ENCODE peak calls at places on chromosomes 11 and 22, in four cellular contexts. One of them, this sample, is unnamed.

GRCh38 chr22:20437253-20438065 is at the start of gene SCARF2:
- DNase-seq in AG09309: no peak
- DNase-seq in testis: no peak
- DNase-seq in GM23338: peak
- DNase-seq in this sample: no peak

GRCh38 chr11:1202154-1202775 is 20.6 kb upstream of the MUC5B start:
- DNase-seq in testis: no peak
- DNase-seq in GM23338: no peak
- DNase-seq in AG09309: no peak
- DNase-seq in this sample: no peak

GRCh38 chr11:78290293-78291176 is 101.8 kb downstream of the USP35 start:
- DNase-seq in testis: no peak
- DNase-seq in AG09309: peak
- DNase-seq in GM23338: no peak
- DNase-seq in this sample: no peak

GRCh38 chr22:49803134-49803533 is 24.5 kb downstream of the BRD1 start:
- DNase-seq in GM23338: no peak
- DNase-seq in testis: no peak
- DNase-seq in AG09309: no peak
- DNase-seq in this sample: no peak

GRCh38 chr11:9285850-9286587 is 20.9 kb upstream of the DENND5A start:
- DNase-seq in GM23338: no peak
- DNase-seq in testis: no peak
- DNase-seq in AG09309: no peak
- DNase-seq in this sample: no peak

GRCh38 chr22:36986242-36986821 is 32.9 kb downstream of the TST start:
- DNase-seq in testis: peak
- DNase-seq in AG09309: no peak
- DNase-seq in GM23338: peak
- DNase-seq in this sample: no peak

GRCh38 chr11:34358258-34358665 is 452 bp upstream of the ABTB2 start:
- DNase-seq in testis: peak
- DNase-seq in AG09309: no peak
- DNase-seq in GM23338: peak
- DNase-seq in this sample: no peak

GRCh38 chr11:71447791-71448256 is 369 bp downstream of the DHCR7 start:
- DNase-seq in GM23338: peak
- DNase-seq in testis: no peak
- DNase-seq in AG09309: no peak
- DNase-seq in this sample: no peak

GRCh38 chr22:24417901-24418641 is 9.3 kb upstream of the ADORA2A start:
- DNase-seq in GM23338: no peak
- DNase-seq in testis: no peak
- DNase-seq in AG09309: no peak
- DNase-seq in this sample: no peak

GRCh38 chr22:21106000-21106399 is 60.3 kb downstream of the LRRC74B start:
- DNase-seq in AG09309: no peak
- DNase-seq in testis: no peak
- DNase-seq in GM23338: no peak
- DNase-seq in this sample: no peak

GRCh38 chr11:41053894-41054293 is 405.6 kb downstream of the LRRC4C start:
- DNase-seq in AG09309: no peak
- DNase-seq in testis: no peak
- DNase-seq in GM23338: no peak
- DNase-seq in this sample: no peak

GRCh38 chr11:63763506-63764200 is 4.9 kb downstream of the ZFTA start:
- DNase-seq in AG09309: no peak
- DNase-seq in GM23338: peak
- DNase-seq in testis: no peak
- DNase-seq in this sample: no peak

GRCh38 chr11:60875856-60876485 is 8.6 kb downstream of the ZP1 start:
- DNase-seq in GM23338: no peak
- DNase-seq in AG09309: no peak
- DNase-seq in testis: no peak
- DNase-seq in this sample: no peak

GRCh38 chr22:47633111-47633510 is 870.7 kb downstream of the TBC1D22A start:
- DNase-seq in testis: no peak
- DNase-seq in AG09309: no peak
- DNase-seq in GM23338: no peak
- DNase-seq in this sample: no peak

GRCh38 chr22:31103111-31103510 is 4.3 kb downstream of the SELENOM start:
- DNase-seq in AG09309: no peak
- DNase-seq in GM23338: no peak
- DNase-seq in testis: no peak
- DNase-seq in this sample: no peak

GRCh38 chr22:31105282-31105929 is 2.0 kb downstream of the SELENOM start:
- DNase-seq in GM23338: no peak
- DNase-seq in testis: no peak
- DNase-seq in AG09309: no peak
- DNase-seq in this sample: no peak

GRCh38 chr22:31103899-31104694 is 3.3 kb downstream of the SELENOM start:
- DNase-seq in GM23338: no peak
- DNase-seq in AG09309: no peak
- DNase-seq in testis: peak
- DNase-seq in this sample: no peak

GRCh38 chr22:31106001-31106571 is 1.3 kb downstream of the SELENOM start:
- DNase-seq in testis: no peak
- DNase-seq in AG09309: no peak
- DNase-seq in GM23338: no peak
- DNase-seq in this sample: no peak

GRCh38 chr22:31104869-31105268 is 2.5 kb downstream of the SELENOM start:
- DNase-seq in AG09309: no peak
- DNase-seq in testis: peak
- DNase-seq in GM23338: peak
- DNase-seq in this sample: no peak
- TF ChIP-seq CTCF in AG09309: peak
- TF ChIP-seq CTCF in testis: peak
- TF ChIP-seq CTCF in GM23338: peak
- TF ChIP-seq CTCF in this sample: peak

GRCh38 chr11:112227471-112227870 is 1.2 kb downstream of the PTS start:
- DNase-seq in testis: no peak
- DNase-seq in GM23338: no peak
- DNase-seq in AG09309: no peak
- DNase-seq in this sample: no peak
- H3K4me3 ChIP-seq in testis: peak
- H3K4me3 ChIP-seq in GM23338: peak
- H3K4me3 ChIP-seq in AG09309: peak
- H3K4me3 ChIP-seq in this sample: peak

DNA sequence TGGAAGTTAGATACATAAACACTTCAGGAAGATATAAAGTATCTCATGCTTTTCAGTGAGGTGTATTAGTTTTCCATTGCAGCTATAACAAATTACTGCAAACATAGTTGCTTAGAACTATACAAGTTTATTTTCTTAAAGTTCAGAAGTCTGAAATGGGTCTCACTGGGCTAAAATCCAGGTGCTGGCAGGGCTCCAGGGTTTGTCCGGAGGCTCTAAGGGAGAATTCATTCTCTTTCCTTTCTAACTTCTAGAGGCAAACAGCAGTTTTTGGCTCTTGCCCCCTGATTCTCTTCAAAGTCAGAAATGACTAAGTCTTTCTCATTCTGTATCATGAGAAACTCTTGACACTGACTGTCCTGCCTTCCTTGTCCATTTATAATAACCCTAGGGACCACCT is 138.8 kb downstream of the AASDHPPT start:
- DNase-seq in AG09309: no peak
- DNase-seq in testis: no peak
- DNase-seq in GM23338: no peak
- DNase-seq in this sample: no peak
- TF ChIP-seq CTCF in AG09309: no peak
- TF ChIP-seq CTCF in testis: no peak
- TF ChIP-seq CTCF in GM23338: no peak
- TF ChIP-seq CTCF in this sample: no peak

GRCh38 chr22:32804823-32805585 is 3.5 kb downstream of the TIMP3 start:
- DNase-seq in testis: no peak
- DNase-seq in AG09309: no peak
- DNase-seq in GM23338: no peak
- DNase-seq in this sample: no peak
- H3K4me3 ChIP-seq in testis: peak
- H3K4me3 ChIP-seq in AG09309: peak
- H3K4me3 ChIP-seq in GM23338: no peak
- H3K4me3 ChIP-seq in this sample: peak